ENCODE peak calls at places on chromosomes 6 and 20, in seven cellular contexts. One of them, this sample, is unnamed.

GRCh38 chr6:21594427-21595264 is 1.1 kb downstream of the SOX4 start:
- DNase-seq in stomach: peak; percentile 59
- DNase-seq in HepG2: peak; percentile 29
- DNase-seq in tibial nerve: peak; percentile 32
- DNase-seq in IMR-90: peak; percentile 63
- DNase-seq in breast epithelium: peak; percentile 60
- DNase-seq in H54: peak; percentile 46
- DNase-seq in this sample: peak; percentile 60

GRCh38 chr6:82408952-82409421 is 45.4 kb downstream of the TPBG start:
- DNase-seq in stomach: no peak
- DNase-seq in HepG2: no peak
- DNase-seq in tibial nerve: no peak
- DNase-seq in IMR-90: peak; percentile 88
- DNase-seq in breast epithelium: no peak
- DNase-seq in H54: no peak
- DNase-seq in this sample: no peak

GRCh38 chr6:121826156-121826810 is 390.8 kb downstream of the GJA1 start:
- DNase-seq in stomach: no peak
- DNase-seq in HepG2: no peak
- DNase-seq in tibial nerve: no peak
- DNase-seq in IMR-90: peak; percentile 95
- DNase-seq in breast epithelium: no peak
- DNase-seq in H54: peak; percentile 24
- DNase-seq in this sample: no peak

GRCh38 chr6:70371454-70372105 is 41.7 kb upstream of the FAM135A start:
- DNase-seq in stomach: no peak
- DNase-seq in HepG2: peak; percentile 70
- DNase-seq in tibial nerve: no peak
- DNase-seq in IMR-90: peak; percentile 87
- DNase-seq in breast epithelium: no peak
- DNase-seq in H54: peak; percentile 11
- DNase-seq in this sample: peak; percentile 83

GRCh38 chr6:33694401-33694931 is 17.0 kb downstream of the UQCC2 start:
- DNase-seq in stomach: no peak
- DNase-seq in HepG2: no peak
- DNase-seq in tibial nerve: no peak
- DNase-seq in IMR-90: peak; percentile 38
- DNase-seq in breast epithelium: no peak
- DNase-seq in H54: peak; percentile 80
- DNase-seq in this sample: peak; percentile 12

GRCh38 chr6:42197574-42198362 is 3.0 kb upstream of the GUCA1B start:
- DNase-seq in stomach: peak; percentile 4
- DNase-seq in HepG2: peak; percentile 81
- DNase-seq in tibial nerve: no peak
- DNase-seq in IMR-90: peak; percentile 90
- DNase-seq in breast epithelium: no peak
- DNase-seq in H54: peak; percentile 56
- DNase-seq in this sample: peak; percentile 95

GRCh38 chr6:149962461-149963211 is 1.1 kb upstream of the ULBP1 start:
- DNase-seq in stomach: no peak
- DNase-seq in HepG2: no peak
- DNase-seq in tibial nerve: no peak
- DNase-seq in IMR-90: no peak
- DNase-seq in breast epithelium: no peak
- DNase-seq in H54: no peak
- DNase-seq in this sample: no peak

GRCh38 chr6:118791499-118791898 is 102.5 kb upstream of the ASF1A start:
- DNase-seq in stomach: no peak
- DNase-seq in HepG2: no peak
- DNase-seq in tibial nerve: no peak
- DNase-seq in IMR-90: no peak
- DNase-seq in breast epithelium: no peak
- DNase-seq in H54: no peak
- DNase-seq in this sample: no peak

GRCh38 chr20:18019068-18019467 is 38.6 kb downstream of the OVOL2 start:
- DNase-seq in stomach: no peak
- DNase-seq in HepG2: peak; percentile 46
- DNase-seq in tibial nerve: no peak
- DNase-seq in IMR-90: peak; percentile 4
- DNase-seq in breast epithelium: no peak
- DNase-seq in H54: peak; percentile 35
- DNase-seq in this sample: peak; percentile 31

GRCh38 chr6:164331026-164331425 is 916.5 kb downstream of the QKI start:
- DNase-seq in stomach: no peak
- DNase-seq in HepG2: no peak
- DNase-seq in tibial nerve: no peak
- DNase-seq in IMR-90: no peak
- DNase-seq in breast epithelium: no peak
- DNase-seq in H54: no peak
- DNase-seq in this sample: no peak

DNA sequence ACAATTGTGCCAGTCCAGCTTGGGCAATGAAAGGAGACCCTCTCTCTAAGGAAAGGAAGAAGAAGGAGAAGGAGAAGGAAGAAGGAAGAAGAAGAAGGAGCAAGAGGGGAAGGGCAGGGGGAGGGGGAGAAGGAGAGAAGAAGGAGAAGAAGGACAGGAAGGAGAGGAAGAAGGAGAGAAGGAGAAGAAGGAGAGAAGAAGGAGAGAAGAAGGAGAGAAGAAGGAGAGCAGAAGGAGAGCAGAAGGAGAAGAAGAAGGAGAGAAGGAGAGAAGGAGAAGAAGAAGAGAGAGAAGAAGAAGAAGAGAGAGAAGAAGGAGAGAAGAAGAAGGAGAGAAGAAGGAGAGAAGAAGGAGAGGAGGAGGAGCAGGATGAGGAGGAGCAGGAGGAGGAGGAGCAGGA is 22.5 kb upstream of the DEFB116 start:
- DNase-seq in stomach: no peak
- DNase-seq in HepG2: no peak
- DNase-seq in tibial nerve: no peak
- DNase-seq in IMR-90: no peak
- DNase-seq in breast epithelium: no peak
- DNase-seq in H54: no peak
- DNase-seq in this sample: no peak
- TF ChIP-seq POLR2A in stomach: no peak
- TF ChIP-seq POLR2A in HepG2: no peak
- TF ChIP-seq POLR2A in tibial nerve: no peak
- TF ChIP-seq POLR2A in IMR-90: no peak
- TF ChIP-seq POLR2A in breast epithelium: no peak
- TF ChIP-seq POLR2A in H54: no peak
- TF ChIP-seq POLR2A in this sample: no peak

GRCh38 chr6:36367743-36368142 is 19.7 kb downstream of the ETV7 start:
- DNase-seq in stomach: no peak
- DNase-seq in HepG2: no peak
- DNase-seq in tibial nerve: no peak
- DNase-seq in IMR-90: no peak
- DNase-seq in breast epithelium: no peak
- DNase-seq in H54: no peak
- DNase-seq in this sample: no peak

GRCh38 chr6:36361071-36361470 is 24.4 kb upstream of the BNIP5 start:
- DNase-seq in stomach: no peak
- DNase-seq in HepG2: no peak
- DNase-seq in tibial nerve: no peak
- DNase-seq in IMR-90: no peak
- DNase-seq in breast epithelium: no peak
- DNase-seq in H54: no peak
- DNase-seq in this sample: no peak

GRCh38 chr6:36368421-36368820 is 19.0 kb downstream of the ETV7 start:
- DNase-seq in stomach: no peak
- DNase-seq in HepG2: no peak
- DNase-seq in tibial nerve: no peak
- DNase-seq in IMR-90: peak; percentile 7
- DNase-seq in breast epithelium: no peak
- DNase-seq in H54: no peak
- DNase-seq in this sample: no peak

GRCh38 chr6:36362551-36363389 is 24.7 kb downstream of the ETV7 start:
- DNase-seq in stomach: no peak
- DNase-seq in HepG2: no peak
- DNase-seq in tibial nerve: no peak
- DNase-seq in IMR-90: no peak
- DNase-seq in breast epithelium: no peak
- DNase-seq in H54: no peak
- DNase-seq in this sample: no peak

DNA sequence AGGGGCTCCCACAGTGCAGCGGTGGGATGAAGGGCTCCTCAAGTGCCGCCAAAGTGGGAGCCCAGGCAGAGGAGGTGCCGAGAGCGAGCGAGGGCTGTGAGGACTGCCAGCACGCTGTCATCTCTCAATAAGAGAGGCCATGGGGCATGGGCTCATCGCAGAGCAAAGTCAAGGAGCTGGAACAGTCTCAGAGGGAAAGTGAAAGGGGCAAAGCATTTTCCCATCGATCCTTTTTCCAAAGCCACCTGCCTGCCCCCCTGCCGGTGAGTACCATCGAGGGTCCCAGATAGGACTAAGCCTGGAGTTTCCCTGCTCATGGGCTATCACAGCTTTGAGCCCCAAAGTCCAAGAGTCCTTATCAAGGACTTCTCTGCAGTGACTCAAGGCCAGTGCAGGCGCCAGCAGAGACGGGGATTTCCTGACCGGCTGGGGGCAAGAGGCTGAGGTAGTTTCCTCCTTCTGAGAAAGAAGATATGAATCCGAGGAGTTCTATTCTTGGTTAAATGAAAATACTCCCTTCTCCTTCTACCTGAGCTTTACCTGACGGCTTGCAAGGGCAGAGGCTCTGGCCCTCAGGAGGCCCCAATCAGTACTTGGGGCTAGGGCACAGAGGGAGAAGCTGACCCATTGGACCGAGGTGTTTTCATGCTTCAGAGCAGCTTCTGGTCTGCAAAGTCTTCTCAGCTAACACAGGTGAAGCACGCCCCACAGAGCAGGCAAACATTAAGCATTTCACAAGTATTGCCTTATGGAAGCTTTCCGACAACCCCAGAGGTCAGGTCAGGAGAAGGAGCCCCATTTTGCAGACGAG is 22.6 kb downstream of the ETV7 start:
- DNase-seq in stomach: peak; percentile 70
- DNase-seq in HepG2: no peak
- DNase-seq in tibial nerve: no peak
- DNase-seq in IMR-90: peak; percentile 53
- DNase-seq in breast epithelium: no peak
- DNase-seq in H54: no peak
- DNase-seq in this sample: no peak
- TF ChIP-seq POLR2A in stomach: no peak
- TF ChIP-seq POLR2A in HepG2: no peak
- TF ChIP-seq POLR2A in tibial nerve: no peak
- TF ChIP-seq POLR2A in IMR-90: no peak
- TF ChIP-seq POLR2A in breast epithelium: no peak
- TF ChIP-seq POLR2A in H54: no peak
- TF ChIP-seq POLR2A in this sample: no peak

GRCh38 chr20:32743237-32744112 is at the start of gene COMMD7:
- DNase-seq in stomach: peak; percentile 73
- DNase-seq in HepG2: peak; percentile 50
- DNase-seq in tibial nerve: no peak
- DNase-seq in IMR-90: peak; percentile 44
- DNase-seq in breast epithelium: peak; percentile 49
- DNase-seq in H54: no peak
- DNase-seq in this sample: peak; percentile 70
- TF ChIP-seq POLR2A in stomach: no peak
- TF ChIP-seq POLR2A in HepG2: peak; percentile 3
- TF ChIP-seq POLR2A in tibial nerve: no peak
- TF ChIP-seq POLR2A in IMR-90: peak; percentile 46
- TF ChIP-seq POLR2A in breast epithelium: no peak
- TF ChIP-seq POLR2A in H54: peak; percentile 46
- TF ChIP-seq POLR2A in this sample: no peak

DNA sequence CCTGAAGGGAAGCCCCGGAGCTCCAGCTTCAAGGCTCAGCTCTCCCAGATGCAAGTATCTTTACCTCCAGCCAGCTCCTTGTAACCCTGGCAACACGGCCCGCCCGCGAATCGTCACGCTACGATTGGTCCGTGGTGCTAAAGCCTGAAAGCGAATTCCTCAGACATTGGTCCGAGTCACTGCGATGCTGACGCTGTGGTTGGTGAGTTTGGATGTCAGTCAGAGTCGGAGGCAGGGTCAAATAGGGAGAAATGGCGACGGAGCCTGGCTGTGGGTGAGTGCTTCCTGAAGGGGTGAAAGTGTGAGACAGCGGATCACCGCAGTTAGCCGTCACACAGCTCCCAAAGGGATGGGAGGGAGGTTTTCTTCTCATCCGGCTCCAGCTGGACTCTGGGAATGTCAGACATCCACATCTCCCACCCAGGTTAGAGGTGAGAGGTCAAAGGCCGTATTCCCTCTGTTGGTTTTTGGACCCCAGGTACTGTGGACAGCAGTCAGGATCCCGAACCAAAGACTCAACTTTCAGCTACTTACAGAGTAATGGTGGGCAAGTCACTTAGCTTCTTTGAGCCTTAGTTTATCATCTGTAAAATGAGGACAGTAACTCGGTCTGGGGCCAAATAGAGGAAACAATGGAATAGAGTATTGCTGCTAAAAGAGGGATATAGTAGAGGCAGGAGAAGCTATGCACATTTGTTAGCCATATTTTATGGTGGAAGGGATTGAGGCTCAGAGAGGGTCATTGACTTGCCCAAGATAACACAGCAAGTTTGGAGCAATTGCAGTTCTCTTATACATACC is at the start of gene ZSWIM1:
- DNase-seq in stomach: peak; percentile 100
- DNase-seq in HepG2: peak; percentile 100
- DNase-seq in tibial nerve: peak; percentile 100
- DNase-seq in IMR-90: peak; percentile 99
- DNase-seq in breast epithelium: peak; percentile 99
- DNase-seq in H54: peak; percentile 97
- DNase-seq in this sample: peak; percentile 99
- TF ChIP-seq POLR2A in stomach: no peak
- TF ChIP-seq POLR2A in HepG2: peak; percentile 97
- TF ChIP-seq POLR2A in tibial nerve: peak; percentile 23
- TF ChIP-seq POLR2A in IMR-90: peak; percentile 92
- TF ChIP-seq POLR2A in breast epithelium: peak; percentile 64
- TF ChIP-seq POLR2A in H54: peak; percentile 86
- TF ChIP-seq POLR2A in this sample: peak; percentile 97

GRCh38 chr6:16318538-16318937 is 80.2 kb downstream of the GMPR start:
- DNase-seq in stomach: no peak
- DNase-seq in HepG2: no peak
- DNase-seq in tibial nerve: no peak
- DNase-seq in IMR-90: peak; percentile 90
- DNase-seq in breast epithelium: no peak
- DNase-seq in H54: no peak
- DNase-seq in this sample: no peak
- TF ChIP-seq POLR2A in stomach: no peak
- TF ChIP-seq POLR2A in HepG2: no peak
- TF ChIP-seq POLR2A in tibial nerve: no peak
- TF ChIP-seq POLR2A in IMR-90: peak; percentile 31
- TF ChIP-seq POLR2A in breast epithelium: no peak
- TF ChIP-seq POLR2A in H54: no peak
- TF ChIP-seq POLR2A in this sample: no peak

GRCh38 chr6:27178001-27178730 is 69.3 kb upstream of the PRSS16 start:
- DNase-seq in stomach: peak; percentile 50
- DNase-seq in HepG2: peak; percentile 51
- DNase-seq in tibial nerve: peak; percentile 19
- DNase-seq in IMR-90: peak; percentile 94
- DNase-seq in breast epithelium: peak; percentile 53
- DNase-seq in H54: no peak
- DNase-seq in this sample: peak; percentile 79
- TF ChIP-seq POLR2A in stomach: no peak
- TF ChIP-seq POLR2A in HepG2: no peak
- TF ChIP-seq POLR2A in tibial nerve: no peak
- TF ChIP-seq POLR2A in IMR-90: peak; percentile 73
- TF ChIP-seq POLR2A in breast epithelium: no peak
- TF ChIP-seq POLR2A in H54: no peak
- TF ChIP-seq POLR2A in this sample: peak; percentile 57

GRCh38 chr6:692858-693736 is at the start of gene EXOC2:
- DNase-seq in stomach: peak; percentile 86
- DNase-seq in HepG2: peak; percentile 78
- DNase-seq in tibial nerve: peak; percentile 66
- DNase-seq in IMR-90: peak; percentile 74
- DNase-seq in breast epithelium: peak; percentile 60
- DNase-seq in H54: peak; percentile 77
- DNase-seq in this sample: peak; percentile 89
- TF ChIP-seq POLR2A in stomach: no peak
- TF ChIP-seq POLR2A in HepG2: peak; percentile 78
- TF ChIP-seq POLR2A in tibial nerve: peak; percentile 9
- TF ChIP-seq POLR2A in IMR-90: no peak
- TF ChIP-seq POLR2A in breast epithelium: no peak
- TF ChIP-seq POLR2A in H54: peak; percentile 70
- TF ChIP-seq POLR2A in this sample: peak; percentile 77